ENCODE peak calls at places on chromosomes 5 and 9, in eight cellular contexts. One of them, this sample, is unnamed.

GRCh38 chr9:81344366-81344765 is 345.0 kb downstream of the TLE1 start:
- DNase-seq in DND-41: no peak
- DNase-seq in stomach: no peak
- DNase-seq in WTC11: no peak
- DNase-seq in endodermal cell: no peak
- DNase-seq in fibroblast of mammary gland: no peak
- DNase-seq in endothelial cell: no peak
- DNase-seq in foreskin fibroblast: no peak
- DNase-seq in this sample: no peak

GRCh38 chr9:116000748-116001329 is 152.8 kb upstream of the PAPPA start:
- DNase-seq in DND-41: peak
- DNase-seq in stomach: peak
- DNase-seq in WTC11: peak
- DNase-seq in endodermal cell: peak
- DNase-seq in fibroblast of mammary gland: no peak
- DNase-seq in endothelial cell: peak
- DNase-seq in foreskin fibroblast: no peak
- DNase-seq in this sample: no peak

GRCh38 chr5:96893342-96893741 is 17.0 kb downstream of the ERAP2 start:
- DNase-seq in DND-41: no peak
- DNase-seq in stomach: no peak
- DNase-seq in WTC11: no peak
- DNase-seq in endodermal cell: no peak
- DNase-seq in fibroblast of mammary gland: peak
- DNase-seq in endothelial cell: no peak
- DNase-seq in foreskin fibroblast: peak
- DNase-seq in this sample: no peak

GRCh38 chr5:113487779-113488644 is at the start of gene MCC:
- DNase-seq in DND-41: no peak
- DNase-seq in stomach: peak
- DNase-seq in WTC11: peak
- DNase-seq in endodermal cell: peak
- DNase-seq in fibroblast of mammary gland: peak
- DNase-seq in endothelial cell: peak
- DNase-seq in foreskin fibroblast: peak
- DNase-seq in this sample: peak

GRCh38 chr9:33942471-33943083 is 106.1 kb downstream of the UBAP2 start:
- DNase-seq in DND-41: no peak
- DNase-seq in stomach: no peak
- DNase-seq in WTC11: no peak
- DNase-seq in endodermal cell: no peak
- DNase-seq in fibroblast of mammary gland: peak
- DNase-seq in endothelial cell: no peak
- DNase-seq in foreskin fibroblast: peak
- DNase-seq in this sample: no peak

GRCh38 chr9:107177243-107177839 is 105.7 kb upstream of the RAD23B start:
- DNase-seq in DND-41: no peak
- DNase-seq in stomach: no peak
- DNase-seq in WTC11: no peak
- DNase-seq in endodermal cell: no peak
- DNase-seq in fibroblast of mammary gland: no peak
- DNase-seq in endothelial cell: no peak
- DNase-seq in foreskin fibroblast: no peak
- DNase-seq in this sample: no peak

GRCh38 chr5:96476654-96477053 is 43.6 kb upstream of the PCSK1 start:
- DNase-seq in DND-41: no peak
- DNase-seq in stomach: no peak
- DNase-seq in WTC11: no peak
- DNase-seq in endodermal cell: no peak
- DNase-seq in fibroblast of mammary gland: peak
- DNase-seq in endothelial cell: no peak
- DNase-seq in foreskin fibroblast: peak
- DNase-seq in this sample: no peak

GRCh38 chr9:114002271-114002985 is 75.7 kb downstream of the AMBP start:
- DNase-seq in DND-41: no peak
- DNase-seq in stomach: peak
- DNase-seq in WTC11: no peak
- DNase-seq in endodermal cell: peak
- DNase-seq in fibroblast of mammary gland: no peak
- DNase-seq in endothelial cell: peak
- DNase-seq in foreskin fibroblast: no peak
- DNase-seq in this sample: peak

GRCh38 chr9:81754245-81754644 is 64.9 kb upstream of the TLE1 start:
- DNase-seq in DND-41: no peak
- DNase-seq in stomach: no peak
- DNase-seq in WTC11: no peak
- DNase-seq in endodermal cell: no peak
- DNase-seq in fibroblast of mammary gland: no peak
- DNase-seq in endothelial cell: no peak
- DNase-seq in foreskin fibroblast: no peak
- DNase-seq in this sample: no peak

GRCh38 chr5:1768283-1769000 is 31.2 kb downstream of the MRPL36 start:
- DNase-seq in DND-41: no peak
- DNase-seq in stomach: no peak
- DNase-seq in WTC11: no peak
- DNase-seq in endodermal cell: no peak
- DNase-seq in fibroblast of mammary gland: no peak
- DNase-seq in endothelial cell: no peak
- DNase-seq in foreskin fibroblast: no peak
- DNase-seq in this sample: no peak

GRCh38 chr5:958701-959571 is 49.7 kb upstream of the NKD2 start:
- DNase-seq in DND-41: no peak
- DNase-seq in stomach: peak
- DNase-seq in WTC11: no peak
- DNase-seq in endodermal cell: no peak
- DNase-seq in fibroblast of mammary gland: peak
- DNase-seq in endothelial cell: no peak
- DNase-seq in foreskin fibroblast: peak
- DNase-seq in this sample: no peak

GRCh38 chr9:98121096-98121495 is 2.1 kb upstream of the TRIM14 start:
- DNase-seq in DND-41: no peak
- DNase-seq in stomach: no peak
- DNase-seq in WTC11: no peak
- DNase-seq in endodermal cell: no peak
- DNase-seq in fibroblast of mammary gland: peak
- DNase-seq in endothelial cell: no peak
- DNase-seq in foreskin fibroblast: no peak
- DNase-seq in this sample: no peak

GRCh38 chr5:61603211-61603908 is 271.3 kb downstream of the ZSWIM6 start:
- DNase-seq in DND-41: no peak
- DNase-seq in stomach: no peak
- DNase-seq in WTC11: peak
- DNase-seq in endodermal cell: peak
- DNase-seq in fibroblast of mammary gland: peak
- DNase-seq in endothelial cell: no peak
- DNase-seq in foreskin fibroblast: no peak
- DNase-seq in this sample: no peak

GRCh38 chr9:129901922-129902321 is 66.7 kb downstream of the USP20 start:
- DNase-seq in DND-41: no peak
- DNase-seq in stomach: no peak
- DNase-seq in WTC11: no peak
- DNase-seq in endodermal cell: no peak
- DNase-seq in fibroblast of mammary gland: no peak
- DNase-seq in endothelial cell: no peak
- DNase-seq in foreskin fibroblast: no peak
- DNase-seq in this sample: no peak

GRCh38 chr5:127001621-127002296 is 28.6 kb downstream of the MARCHF3 start:
- DNase-seq in DND-41: no peak
- DNase-seq in stomach: no peak
- DNase-seq in WTC11: no peak
- DNase-seq in endodermal cell: no peak
- DNase-seq in fibroblast of mammary gland: peak
- DNase-seq in endothelial cell: no peak
- DNase-seq in foreskin fibroblast: peak
- DNase-seq in this sample: no peak

GRCh38 chr5:135308752-135309151 is 90.3 kb downstream of the MACROH2A1 start:
- DNase-seq in DND-41: no peak
- DNase-seq in stomach: no peak
- DNase-seq in WTC11: no peak
- DNase-seq in endodermal cell: peak
- DNase-seq in fibroblast of mammary gland: peak
- DNase-seq in endothelial cell: no peak
- DNase-seq in foreskin fibroblast: peak
- DNase-seq in this sample: no peak

GRCh38 chr5:74653991-74654390 is 13.5 kb upstream of the ENC1 start:
- DNase-seq in DND-41: no peak
- DNase-seq in stomach: no peak
- DNase-seq in WTC11: no peak
- DNase-seq in endodermal cell: no peak
- DNase-seq in fibroblast of mammary gland: no peak
- DNase-seq in endothelial cell: no peak
- DNase-seq in foreskin fibroblast: no peak
- DNase-seq in this sample: no peak

GRCh38 chr5:158786390-158786789 is 313.3 kb downstream of the EBF1 start:
- DNase-seq in DND-41: no peak
- DNase-seq in stomach: no peak
- DNase-seq in WTC11: no peak
- DNase-seq in endodermal cell: no peak
- DNase-seq in fibroblast of mammary gland: no peak
- DNase-seq in endothelial cell: no peak
- DNase-seq in foreskin fibroblast: no peak
- DNase-seq in this sample: no peak

GRCh38 chr9:115194216-115194615 is 76.3 kb upstream of the TNC start:
- DNase-seq in DND-41: no peak
- DNase-seq in stomach: no peak
- DNase-seq in WTC11: no peak
- DNase-seq in endodermal cell: no peak
- DNase-seq in fibroblast of mammary gland: peak
- DNase-seq in endothelial cell: no peak
- DNase-seq in foreskin fibroblast: no peak
- DNase-seq in this sample: no peak

DNA sequence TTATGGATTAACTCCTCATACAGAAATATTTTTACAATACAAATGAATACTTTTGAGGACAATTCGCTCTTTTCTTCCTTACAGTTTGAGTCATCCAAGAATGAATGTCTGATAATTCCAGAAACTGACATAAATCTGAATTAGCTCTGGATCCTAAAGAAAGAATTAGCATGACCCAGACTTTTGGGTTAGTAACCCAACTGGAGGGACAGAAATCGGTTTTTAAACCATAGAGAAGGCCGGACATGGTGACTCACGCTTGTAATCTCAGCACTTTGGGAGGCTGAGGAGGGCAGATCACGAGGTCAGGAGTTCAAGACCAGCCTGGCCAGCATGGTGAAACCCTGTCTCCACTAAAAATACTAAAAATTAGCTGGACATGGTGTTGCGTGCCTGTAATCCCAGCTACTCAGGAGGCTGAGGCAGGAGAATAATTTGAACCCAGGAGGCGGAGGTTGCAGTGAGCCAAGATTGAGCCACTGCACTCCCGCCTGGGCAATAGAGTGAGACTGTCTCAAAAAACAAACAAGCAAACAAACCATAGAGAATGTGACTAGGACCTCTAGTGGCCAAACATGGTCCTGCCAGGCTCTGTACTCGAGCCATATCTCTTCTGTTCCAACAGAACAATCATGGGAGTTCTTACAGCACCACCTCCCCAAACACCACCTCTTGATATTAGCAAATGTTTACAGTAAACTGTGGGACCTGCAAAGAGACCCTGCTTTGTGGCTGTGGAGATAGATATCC is 44.8 kb downstream of the LURAP1L start:
- DNase-seq in DND-41: no peak
- DNase-seq in stomach: no peak
- DNase-seq in WTC11: peak
- DNase-seq in endodermal cell: peak
- DNase-seq in fibroblast of mammary gland: peak
- DNase-seq in endothelial cell: peak
- DNase-seq in foreskin fibroblast: no peak
- DNase-seq in this sample: no peak
- TF ChIP-seq CTCF in DND-41: peak
- TF ChIP-seq CTCF in stomach: no peak
- TF ChIP-seq CTCF in WTC11: peak
- TF ChIP-seq CTCF in endodermal cell: peak
- TF ChIP-seq CTCF in fibroblast of mammary gland: peak
- TF ChIP-seq CTCF in endothelial cell: peak
- TF ChIP-seq CTCF in foreskin fibroblast: no peak
- TF ChIP-seq CTCF in this sample: no peak

GRCh38 chr5:170338933-170339779 is 41.6 kb upstream of the LCP2 start:
- DNase-seq in DND-41: peak
- DNase-seq in stomach: peak
- DNase-seq in WTC11: peak
- DNase-seq in endodermal cell: peak
- DNase-seq in fibroblast of mammary gland: no peak
- DNase-seq in endothelial cell: no peak
- DNase-seq in foreskin fibroblast: no peak
- DNase-seq in this sample: peak
- TF ChIP-seq CTCF in DND-41: peak
- TF ChIP-seq CTCF in stomach: no peak
- TF ChIP-seq CTCF in WTC11: peak
- TF ChIP-seq CTCF in endodermal cell: peak
- TF ChIP-seq CTCF in fibroblast of mammary gland: peak
- TF ChIP-seq CTCF in endothelial cell: no peak
- TF ChIP-seq CTCF in foreskin fibroblast: no peak
- TF ChIP-seq CTCF in this sample: peak

GRCh38 chr9:135718616-135719015 is 16.6 kb downstream of the KCNT1 start:
- DNase-seq in DND-41: peak
- DNase-seq in stomach: no peak
- DNase-seq in WTC11: no peak
- DNase-seq in endodermal cell: no peak
- DNase-seq in fibroblast of mammary gland: peak
- DNase-seq in endothelial cell: no peak
- DNase-seq in foreskin fibroblast: no peak
- DNase-seq in this sample: no peak
- TF ChIP-seq CTCF in DND-41: no peak
- TF ChIP-seq CTCF in stomach: no peak
- TF ChIP-seq CTCF in WTC11: no peak
- TF ChIP-seq CTCF in endodermal cell: no peak
- TF ChIP-seq CTCF in fibroblast of mammary gland: no peak
- TF ChIP-seq CTCF in endothelial cell: no peak
- TF ChIP-seq CTCF in foreskin fibroblast: no peak
- TF ChIP-seq CTCF in this sample: no peak

GRCh38 chr5:146052780-146053179 is 52.6 kb downstream of the PLAC8L1 start:
- DNase-seq in DND-41: no peak
- DNase-seq in stomach: no peak
- DNase-seq in WTC11: no peak
- DNase-seq in endodermal cell: peak
- DNase-seq in fibroblast of mammary gland: no peak
- DNase-seq in endothelial cell: no peak
- DNase-seq in foreskin fibroblast: no peak
- DNase-seq in this sample: no peak
- TF ChIP-seq CTCF in DND-41: peak
- TF ChIP-seq CTCF in stomach: no peak
- TF ChIP-seq CTCF in WTC11: no peak
- TF ChIP-seq CTCF in endodermal cell: peak
- TF ChIP-seq CTCF in fibroblast of mammary gland: peak
- TF ChIP-seq CTCF in endothelial cell: no peak
- TF ChIP-seq CTCF in foreskin fibroblast: peak
- TF ChIP-seq CTCF in this sample: no peak